ENCODE peak calls at places on chromosomes 7 and 10, in six cellular contexts. I is heart right ventricle; L is CD8-positive, alpha-beta T cell; D is transverse colon; H is adrenal gland; B is IMR-90. M is an unnamed sample.

GRCh38 chr7:143181349-143181748 is 1.9 kb upstream of the TAS2R39 start:
- DNase-seq in I (no peak), D (no peak), H (no peak), B (no peak), L (no peak), M (no peak)

GRCh38 chr7:28573059-28573553 is 160.8 kb downstream of the CREB5 start:
- DNase-seq in D (peak; percentile 12), H (no peak), I (no peak), B (peak; percentile 47), L (no peak), M (peak; percentile 41)

GRCh38 chr10:97517778-97518561 is 19.2 kb downstream of the UBTD1 start:
- DNase-seq in H (no peak), I (no peak), D (no peak), B (no peak), L (no peak), M (peak; percentile 40)

GRCh38 chr10:33008499-33009243 is 50.6 kb upstream of the ITGB1 start:
- DNase-seq in I (no peak), H (peak; percentile 73), D (peak; percentile 67), L (peak; percentile 44), B (peak; percentile 92), M (peak; percentile 65)

GRCh38 chr7:36303202-36304098 is 86.2 kb upstream of the ANLN start:
- DNase-seq in B (peak; percentile 95), H (peak; percentile 92), D (peak; percentile 54), L (no peak), I (peak; percentile 84), M (peak; percentile 95)

GRCh38 chr7:157780721-157781120 is 443.9 kb downstream of the DNAJB6 start:
- DNase-seq in D (no peak), I (no peak), L (no peak), B (no peak), H (no peak), M (no peak)

GRCh38 chr7:91293136-91293535 is 28.9 kb downstream of the FZD1 start:
- DNase-seq in I (no peak), B (no peak), D (no peak), L (no peak), H (no peak), M (no peak)

GRCh38 chr10:21732067-21732772 is 198.2 kb downstream of the MLLT10 start:
- DNase-seq in B (peak; percentile 82), H (peak; percentile 58), D (peak; percentile 26), I (peak; percentile 65), L (peak; percentile 24), M (peak; percentile 77)

GRCh38 chr10:36759111-36759805 is 366.1 kb upstream of the ANKRD30A start:
- DNase-seq in D (no peak), B (peak; percentile 93), I (no peak), H (no peak), L (no peak), M (no peak)

GRCh38 chr7:131501422-131501821 is 55.0 kb downstream of the PODXL start:
- DNase-seq in H (no peak), I (no peak), B (peak; percentile 92), L (peak; percentile 33), D (no peak), M (no peak)

GRCh38 chr7:149859369-149859768 is 14.4 kb upstream of the ATP6V0E2 start:
- DNase-seq in H (no peak), I (no peak), L (no peak), B (no peak), D (no peak), M (no peak)

GRCh38 chr10:35752469-35753450 is 110.7 kb upstream of the FZD8 start:
- DNase-seq in I (peak; percentile 14), H (no peak), B (no peak), L (no peak), D (no peak), M (no peak)

GRCh38 chr7:57364933-57365710 is 84.9 kb upstream of the ZNF716 start:
- DNase-seq in B (no peak), H (no peak), L (no peak), D (no peak), I (no peak), M (no peak)

GRCh38 chr10:119511828-119512515 is 30.5 kb downstream of the RGS10 start:
- DNase-seq in H (no peak), D (no peak), L (no peak), I (no peak), B (no peak), M (no peak)

GRCh38 chr10:77941790-77942189 is 15.2 kb upstream of the DLG5 start:
- DNase-seq in H (no peak), I (no peak), D (no peak), L (no peak), B (no peak), M (no peak)

GRCh38 chr7:112238852-112239610 is 32.5 kb downstream of the ZNF277 start:
- DNase-seq in L (no peak), H (no peak), I (no peak), D (no peak), B (peak; percentile 41), M (no peak)

GRCh38 chr10:21516270-21517131 is 9.0 kb downstream of the SKIDA1 start:
- DNase-seq in L (no peak), D (peak; percentile 53), I (peak; percentile 66), B (peak; percentile 78), H (peak; percentile 68), M (peak; percentile 71)

GRCh38 chr10:93457511-93457910 is 24.6 kb downstream of the MYOF start:
- DNase-seq in I (no peak), L (no peak), D (no peak), H (no peak), B (no peak), M (no peak)

GRCh38 chr10:17348111-17349008 is 106.0 kb downstream of the ST8SIA6 start:
- DNase-seq in I (peak; percentile 68), L (no peak), B (peak; percentile 79), H (no peak), D (peak; percentile 23), M (peak; percentile 83)

GRCh38 chr10:96502561-96503267 is 11.0 kb downstream of the TLL2 start:
- DNase-seq in L (no peak), I (no peak), D (no peak), B (no peak), H (no peak), M (no peak)

GRCh38 chr10:59713196-59713821 is 3.7 kb upstream of the SLC16A9 start:
- DNase-seq in L (no peak), D (no peak), I (no peak), B (no peak), H (no peak), M (no peak)

GRCh38 chr7:38383281-38383680 is 109.8 kb upstream of the TARP start:
- DNase-seq in D (no peak), I (no peak), L (no peak), B (no peak), H (no peak), M (no peak)

GRCh38 chr10:77532068-77532467 is 105.5 kb downstream of the KCNMA1 start:
- DNase-seq in I (no peak), D (no peak), H (no peak), L (no peak), B (peak; percentile 90), M (no peak)

GRCh38 chr7:28078036-28078901 is 102.3 kb downstream of the JAZF1 start:
- DNase-seq in H (no peak), L (peak; percentile 20), B (peak; percentile 62), I (peak; percentile 21), D (peak; percentile 28), M (peak; percentile 47)

GRCh38 chr10:103395754-103396066 is 565 bp downstream of the ATP5MK start:
- DNase-seq in L (no peak), D (peak; percentile 25), H (no peak), I (no peak), B (peak; percentile 7), M (no peak)

GRCh38 chr7:39749177-39749576 is 125.8 kb downstream of the RALA start:
- DNase-seq in L (no peak), B (peak; percentile 88), D (no peak), H (no peak), I (no peak), M (no peak)

GRCh38 chr7:155327590-155328320 is 30.1 kb downstream of the INSIG1 start:
- DNase-seq in B (no peak), D (no peak), L (no peak), I (no peak), H (no peak), M (no peak)

GRCh38 chr10:30185916-30186315 is 126.5 kb upstream of the JCAD start:
- DNase-seq in L (no peak), I (no peak), B (peak; percentile 90), D (no peak), H (no peak), M (no peak)

GRCh38 chr10:13257621-13258150 is 23.5 kb upstream of the UCMA start:
- DNase-seq in D (no peak), B (no peak), I (no peak), L (no peak), H (no peak), M (no peak)

GRCh38 chr7:155219947-155220769 is 77.5 kb upstream of the INSIG1 start:
- DNase-seq in D (no peak), H (no peak), B (no peak), L (no peak), I (no peak), M (no peak)

GRCh38 chr10:48658243-48658888 is 26.3 kb upstream of the WDFY4 start:
- DNase-seq in B (peak; percentile 58), L (peak; percentile 26), D (peak; percentile 80), H (peak; percentile 74), I (peak; percentile 75), M (peak; percentile 72)

GRCh38 chr7:133572087-133572486 is 319.2 kb downstream of the EXOC4 start:
- DNase-seq in H (no peak), L (no peak), D (no peak), I (no peak), B (no peak), M (no peak)

GRCh38 chr10:19833508-19833824 is 17.2 kb downstream of the PLXDC2 start:
- DNase-seq in I (no peak), B (no peak), D (no peak), H (no peak), L (no peak), M (no peak)

GRCh38 chr10:19828278-19829049 is 12.2 kb downstream of the PLXDC2 start:
- DNase-seq in L (no peak), H (peak; percentile 33), D (no peak), I (no peak), B (no peak), M (no peak)

GRCh38 chr10:19835952-19836351 is 19.7 kb downstream of the PLXDC2 start:
- DNase-seq in L (no peak), B (no peak), H (no peak), I (no peak), D (no peak), M (no peak)

GRCh38 chr10:19832624-19833507 is 16.6 kb downstream of the PLXDC2 start:
- DNase-seq in I (no peak), D (no peak), H (no peak), L (no peak), B (no peak), M (no peak)
- H3K4me1 ChIP-seq in I (peaks cover 30% of the 10 kb centered on the region), D (no peaks in the 10 kb centered on the region), H (peaks cover 43% of the 10 kb centered on the region), L (no peaks in the 10 kb centered on the region), B (peaks cover 2% of the 10 kb centered on the region), M (peaks cover 5% of the 10 kb centered on the region)

GRCh38 chr7:32574626-32575025 is 79.3 kb downstream of the AVL9 start:
- DNase-seq in I (no peak), L (no peak), D (no peak), H (no peak), B (no peak), M (no peak)
- H3K36me3 ChIP-seq in I (no peaks in the 10 kb centered on the region), L (peaks cover 54% of the 10 kb centered on the region), D (peaks cover 2% of the 10 kb centered on the region), H (peaks cover 48% of the 10 kb centered on the region), B (peaks cover 39% of the 10 kb centered on the region), M (peaks cover 28% of the 10 kb centered on the region)

GRCh38 chr10:132784582-132785432 is 1.1 kb downstream of the NKX6-2 start:
- DNase-seq in D (no peak), B (no peak), L (no peak), H (no peak), I (no peak), M (no peak)
- H3K4me3 ChIP-seq in D (no peak overlapping the region), B (no peak overlapping the region), L (no peak overlapping the region), H (no peak overlapping the region), I (no peak overlapping the region), M (no peak overlapping the region)

GRCh38 chr10:26903818-26904217 is 43.1 kb upstream of the ABI1 start:
- DNase-seq in L (no peak), I (no peak), H (no peak), D (no peak), B (no peak), M (no peak)
- H3K4me1 ChIP-seq in L (no peaks in the 10 kb centered on the region), I (no peaks in the 10 kb centered on the region), H (no peaks in the 10 kb centered on the region), D (no peaks in the 10 kb centered on the region), B (no peaks in the 10 kb centered on the region), M (no peaks in the 10 kb centered on the region)